ENCODE peak calls at places on chromosome 9, in six cellular contexts. K, Z, S, V, Q and A are unnamed samples.

GRCh38 chr9:16871358-16872151 is 1.1 kb upstream of the BNC2 start:
- DNase-seq in K (no peak), Z (peak; percentile 64), S (no peak), V (peak; percentile 85), Q (peak; percentile 17), A (peak; percentile 62)

GRCh38 chr9:135020481-135021392 is 66.7 kb upstream of the OLFM1 start:
- DNase-seq in K (no peak), Z (no peak), S (peak; percentile 58), V (no peak), Q (no peak), A (no peak)

GRCh38 chr9:123360161-123361085 is 4.4 kb downstream of the CRB2 start:
- DNase-seq in K (no peak), Z (no peak), S (peak; percentile 64), V (no peak), Q (peak; percentile 96), A (no peak)

GRCh38 chr9:133396952-133397351 is 20.8 kb downstream of the STKLD1 start:
- DNase-seq in K (no peak), Z (no peak), S (no peak), V (peak; percentile 6), Q (peak; percentile 93), A (peak; percentile 27)

GRCh38 chr9:133029994-133030316 is 842 bp upstream of the GTF3C5 start:
- DNase-seq in K (no peak), Z (no peak), S (no peak), V (no peak), Q (no peak), A (no peak)

GRCh38 chr9:87792831-87793288 is 66.9 kb downstream of the CTSL start:
- DNase-seq in K (no peak), Z (peak; percentile 96), S (peak; percentile 78), V (peak; percentile 65), Q (no peak), A (peak; percentile 84)

GRCh38 chr9:130858734-130859705 is 24.0 kb downstream of the ABL1 start:
- DNase-seq in K (no peak), Z (no peak), S (no peak), V (no peak), Q (no peak), A (no peak)

GRCh38 chr9:125747053-125747764 is at the start of gene PBX3:
- DNase-seq in K (peak; percentile 9), Z (peak; percentile 55), S (peak; percentile 83), V (no peak), Q (peak; percentile 57), A (peak; percentile 31)

GRCh38 chr9:6978591-6978990 is 220.8 kb downstream of the KDM4C start:
- DNase-seq in K (no peak), Z (no peak), S (no peak), V (no peak), Q (no peak), A (no peak)

GRCh38 chr9:135624282-135624681 is 15.1 kb downstream of the GLT6D1 start:
- DNase-seq in K (no peak), Z (no peak), S (no peak), V (no peak), Q (no peak), A (no peak)

GRCh38 chr9:114737118-114737517 is 55.1 kb upstream of the TEX48 start:
- DNase-seq in K (no peak), Z (no peak), S (peak; percentile 68), V (no peak), Q (no peak), A (no peak)

GRCh38 chr9:4748612-4749011 is 7.6 kb upstream of the AK3 start:
- DNase-seq in K (no peak), Z (no peak), S (no peak), V (peak; percentile 13), Q (no peak), A (no peak)

GRCh38 chr9:134455951-134456739 is 129.9 kb downstream of the RXRA start:
- DNase-seq in K (peak; percentile 58), Z (peak; percentile 85), S (peak; percentile 87), V (peak; percentile 95), Q (no peak), A (peak; percentile 64)

GRCh38 chr9:35820076-35820475 is 5.2 kb upstream of the HINT2 start:
- DNase-seq in K (no peak), Z (peak; percentile 55), S (no peak), V (peak; percentile 69), Q (no peak), A (no peak)